ENCODE peak calls at places on chromosomes 4 and X, in seven cellular contexts. F is fibroblast of the conjunctiva, B is dermis blood vessel endothelial cell, V is SK-N-MC, W is RWPE1, D is 8988T, R is GM04503. E is an unnamed sample.

GRCh38 chr4:118745357-118745756 is 60.2 kb downstream of the METTL14 start:
- DNase-seq in F (no peak), B (peak), V (no peak), W (no peak), D (no peak), R (no peak), E (no peak)

GRCh38 chrX:141405878-141406492 is 163.7 kb upstream of the SPANXC start:
- DNase-seq in F (peak), B (peak), V (no peak), W (peak), D (peak), R (peak), E (no peak)

GRCh38 chr4:158824425-158825274 is 55.8 kb downstream of the FNIP2 start:
- DNase-seq in F (no peak), B (peak), V (no peak), W (no peak), D (no peak), R (no peak), E (no peak)

GRCh38 chr4:17545374-17546140 is 30.6 kb downstream of the CLRN2 start:
- DNase-seq in F (no peak), B (no peak), V (no peak), W (no peak), D (no peak), R (no peak), E (no peak)

GRCh38 chr4:15654556-15655222 is 468 bp downstream of the FBXL5 start:
- DNase-seq in F (no peak), B (peak), V (no peak), W (peak), D (no peak), R (no peak), E (no peak)

GRCh38 chr4:53818112-53818511 is 226.8 kb upstream of the LNX1 start:
- DNase-seq in F (no peak), B (no peak), V (no peak), W (no peak), D (no peak), R (no peak), E (no peak)

GRCh38 chr4:87003266-87003665 is 68.5 kb downstream of the AFF1 start:
- DNase-seq in F (no peak), B (no peak), V (no peak), W (no peak), D (no peak), R (no peak), E (no peak)

GRCh38 chr4:53273726-53274125 is 92.1 kb downstream of the SCFD2 start:
- DNase-seq in F (no peak), B (no peak), V (no peak), W (no peak), D (no peak), R (peak), E (no peak)

GRCh38 chrX:39869846-39870601 is 227.7 kb downstream of the BCOR start:
- DNase-seq in F (no peak), B (peak), V (no peak), W (peak), D (peak), R (no peak), E (no peak)

GRCh38 chr4:149595500-149595899 is 220.1 kb downstream of the IQCM start:
- DNase-seq in F (no peak), B (no peak), V (no peak), W (no peak), D (no peak), R (peak), E (no peak)

GRCh38 chr4:74111990-74112389 is 13.0 kb upstream of the CXCL2 start:
- DNase-seq in F (no peak), B (no peak), V (no peak), W (no peak), D (no peak), R (no peak), E (no peak)

GRCh38 chr4:26812049-26812729 is 48.5 kb upstream of the STIM2 start:
- DNase-seq in F (no peak), B (peak), V (no peak), W (peak), D (no peak), R (no peak), E (no peak)

GRCh38 chr4:153345011-153345981 is 808 bp downstream of the MND1 start:
- DNase-seq in F (peak), B (peak), V (peak), W (peak), D (peak), R (peak), E (no peak)

GRCh38 chr4:185304944-185305690 is 90.6 kb downstream of the LRP2BP start:
- DNase-seq in F (no peak), B (peak), V (no peak), W (no peak), D (no peak), R (no peak), E (no peak)

GRCh38 chr4:70511365-70511764 is 7.0 kb upstream of the AMTN start:
- DNase-seq in F (no peak), B (no peak), V (no peak), W (no peak), D (no peak), R (no peak), E (no peak)

GRCh38 chr4:40367451-40367850 is 32.3 kb downstream of the CHRNA9 start:
- DNase-seq in F (no peak), B (no peak), V (no peak), W (no peak), D (no peak), R (peak), E (no peak)

GRCh38 chr4:105280338-105280809 is 133.7 kb downstream of the TET2 start:
- DNase-seq in F (peak), B (peak), V (no peak), W (peak), D (no peak), R (peak), E (no peak)

GRCh38 chr4:79584902-79585301 is 176.9 kb upstream of the GK2 start:
- DNase-seq in F (no peak), B (no peak), V (no peak), W (no peak), D (no peak), R (no peak), E (no peak)

GRCh38 chrX:95057341-95057740 is 1383.3 kb downstream of the FAM133A start:
- DNase-seq in F (no peak), B (no peak), V (no peak), W (no peak), D (no peak), R (no peak), E (no peak)

GRCh38 chr4:182884046-182884445 is 33.1 kb downstream of the DCTD start:
- DNase-seq in F (peak), B (no peak), V (no peak), W (no peak), D (no peak), R (no peak), E (no peak)

GRCh38 chr4:8478371-8478770 is 37.8 kb downstream of the TRMT44 start:
- DNase-seq in F (no peak), B (no peak), V (no peak), W (no peak), D (no peak), R (no peak), E (no peak)

GRCh38 chrX:51803833-51804232 is 60.6 kb downstream of the GSPT2 start:
- DNase-seq in F (no peak), B (no peak), V (peak), W (no peak), D (no peak), R (no peak), E (no peak)

GRCh38 chrX:135522878-135523693 is 2.6 kb downstream of the INTS6L start:
- DNase-seq in F (no peak), B (no peak), V (no peak), W (no peak), D (no peak), R (no peak), E (no peak)

GRCh38 chr4:53116959-53117358 is 248.9 kb downstream of the SCFD2 start:
- DNase-seq in F (no peak), B (no peak), V (no peak), W (no peak), D (no peak), R (peak), E (no peak)

GRCh38 chr4:10582966-10583365 is 101.6 kb downstream of the CLNK start:
- DNase-seq in F (no peak), B (no peak), V (no peak), W (no peak), D (no peak), R (no peak), E (no peak)

GRCh38 chr4:8915201-8916200 is 43.9 kb upstream of the HMX1 start:
- DNase-seq in F (no peak), B (no peak), V (no peak), W (no peak), D (peak), R (no peak), E (no peak)

GRCh38 chr4:175731506-175731905 is 80.6 kb downstream of the GPM6A start:
- DNase-seq in F (no peak), B (no peak), V (no peak), W (no peak), D (no peak), R (no peak), E (no peak)